ENCODE peak calls at places on chromosome 18, in six cellular contexts. Q is GM23248; R is H7; O is erythroblast; M is MCF 10A; B is stimulated activated CD4-positive, alpha-beta T cell treated with anti-CD3 and anti-CD28 coated beads, Interleukin-4, amount 100 ng/mL, for 4 hours. Z is an unnamed sample.

GRCh38 chr18:46250084-46250811 is 146.1 kb downstream of the HAUS1 start:
- DNase-seq in B (no peak), Q (peak), M (peak), O (no peak), R (no peak), Z (peak)

GRCh38 chr18:45670281-45670962 is 53.6 kb upstream of the SLC14A1 start:
- DNase-seq in O (peak), R (no peak), Q (peak), B (no peak), M (peak), Z (peak)

GRCh38 chr18:60965856-60966255 is 367.4 kb upstream of the CDH20 start:
- DNase-seq in Q (no peak), O (no peak), M (no peak), R (no peak), B (no peak), Z (no peak)

GRCh38 chr18:31680836-31681568 is 3.4 kb downstream of the B4GALT6 start:
- DNase-seq in Q (no peak), O (peak), R (no peak), B (no peak), M (peak), Z (peak)

GRCh38 chr18:57921708-57922107 is 118.6 kb upstream of the ATP8B1 start:
- DNase-seq in R (no peak), M (peak), O (peak), B (no peak), Q (peak), Z (peak)

GRCh38 chr18:47968006-47968676 is 37.7 kb upstream of the SMAD2 start:
- DNase-seq in M (no peak), O (no peak), B (no peak), R (no peak), Q (peak), Z (no peak)

GRCh38 chr18:44770641-44771040 is 90.0 kb downstream of the SETBP1 start:
- DNase-seq in B (no peak), R (no peak), M (no peak), O (no peak), Q (no peak), Z (no peak)

GRCh38 chr18:46704816-46705215 is 47.8 kb upstream of the LOXHD1 start:
- DNase-seq in R (no peak), Q (no peak), O (no peak), B (no peak), M (no peak), Z (no peak)

GRCh38 chr18:354003-354402 is 86.2 kb upstream of the THOC1 start:
- DNase-seq in R (no peak), O (no peak), B (no peak), Q (peak), M (peak), Z (no peak)

GRCh38 chr18:74682141-74682997 is 84.7 kb downstream of the ZNF407 start:
- DNase-seq in R (no peak), O (no peak), Q (no peak), M (peak), B (no peak), Z (peak)

Z was measured in mammary epithelial cell.